ENCODE peak calls at places on chromosomes 11 and 22, in eight cellular contexts. One of them, this sample, is unnamed.
A peak's percentile ranks its signal among the peaks of the same experiment; 100 is the strongest.

GRCh38 chr11:95714853-95715776 is 74.5 kb downstream of the FAM76B start:
- DNase-seq in ovary: no peak
- DNase-seq in SK-N-SH: no peak
- DNase-seq in colonic mucosa: no peak
- DNase-seq in H9: no peak
- DNase-seq in astrocyte: no peak
- DNase-seq in IMR-90: no peak
- DNase-seq in K562: no peak
- DNase-seq in this sample: no peak

GRCh38 chr22:24510694-24511625 is 15.8 kb downstream of the UPB1 start:
- DNase-seq in H9: no peak
- DNase-seq in IMR-90: peak; percentile 68
- DNase-seq in SK-N-SH: no peak
- DNase-seq in K562: peak; percentile 18
- DNase-seq in astrocyte: peak; percentile 74
- DNase-seq in colonic mucosa: peak; percentile 55
- DNase-seq in ovary: no peak
- DNase-seq in this sample: peak; percentile 70

GRCh38 chr22:41576877-41577276 is 12.8 kb downstream of the PMM1 start:
- DNase-seq in IMR-90: peak; percentile 52
- DNase-seq in colonic mucosa: peak; percentile 40
- DNase-seq in ovary: no peak
- DNase-seq in K562: peak; percentile 62
- DNase-seq in astrocyte: no peak
- DNase-seq in SK-N-SH: peak; percentile 58
- DNase-seq in H9: peak; percentile 89
- DNase-seq in this sample: no peak

GRCh38 chr22:19825016-19825339 is 29.7 kb downstream of the GNB1L start:
- DNase-seq in astrocyte: no peak
- DNase-seq in K562: no peak
- DNase-seq in colonic mucosa: peak; percentile 7
- DNase-seq in ovary: no peak
- DNase-seq in H9: no peak
- DNase-seq in SK-N-SH: no peak
- DNase-seq in IMR-90: no peak
- DNase-seq in this sample: no peak

GRCh38 chr11:28621648-28622215 is 513.5 kb downstream of the METTL15 start:
- DNase-seq in IMR-90: peak; percentile 29
- DNase-seq in K562: no peak
- DNase-seq in SK-N-SH: no peak
- DNase-seq in astrocyte: peak; percentile 13
- DNase-seq in colonic mucosa: no peak
- DNase-seq in H9: no peak
- DNase-seq in ovary: peak; percentile 33
- DNase-seq in this sample: no peak

GRCh38 chr11:117072517-117073218 is 25.6 kb downstream of the SIK3 start:
- DNase-seq in K562: peak; percentile 56
- DNase-seq in colonic mucosa: no peak
- DNase-seq in IMR-90: peak; percentile 96
- DNase-seq in astrocyte: peak; percentile 96
- DNase-seq in H9: no peak
- DNase-seq in ovary: no peak
- DNase-seq in SK-N-SH: no peak
- DNase-seq in this sample: no peak

GRCh38 chr11:78683774-78684173 is 109.1 kb upstream of the NARS2 start:
- DNase-seq in K562: no peak
- DNase-seq in colonic mucosa: no peak
- DNase-seq in SK-N-SH: no peak
- DNase-seq in ovary: no peak
- DNase-seq in H9: no peak
- DNase-seq in IMR-90: no peak
- DNase-seq in astrocyte: no peak
- DNase-seq in this sample: no peak

GRCh38 chr11:44944853-44945235 is 5.8 kb downstream of the TP53I11 start:
- DNase-seq in colonic mucosa: no peak
- DNase-seq in SK-N-SH: no peak
- DNase-seq in ovary: no peak
- DNase-seq in astrocyte: no peak
- DNase-seq in H9: peak; percentile 63
- DNase-seq in K562: no peak
- DNase-seq in IMR-90: no peak
- DNase-seq in this sample: no peak

GRCh38 chr11:57663975-57664374 is 3.9 kb upstream of the ZDHHC5 start:
- DNase-seq in SK-N-SH: no peak
- DNase-seq in colonic mucosa: no peak
- DNase-seq in astrocyte: no peak
- DNase-seq in K562: no peak
- DNase-seq in H9: no peak
- DNase-seq in ovary: no peak
- DNase-seq in IMR-90: no peak
- DNase-seq in this sample: no peak

GRCh38 chr11:57658023-57658361 is 430 bp downstream of the CLP1 start:
- DNase-seq in K562: no peak
- DNase-seq in colonic mucosa: no peak
- DNase-seq in IMR-90: no peak
- DNase-seq in SK-N-SH: no peak
- DNase-seq in H9: no peak
- DNase-seq in ovary: no peak
- DNase-seq in astrocyte: no peak
- DNase-seq in this sample: no peak

GRCh38 chr11:57667065-57667714 is 724 bp upstream of the ZDHHC5 start:
- DNase-seq in H9: peak; percentile 98
- DNase-seq in ovary: peak; percentile 92
- DNase-seq in IMR-90: peak; percentile 99
- DNase-seq in SK-N-SH: peak; percentile 90
- DNase-seq in colonic mucosa: peak; percentile 95
- DNase-seq in astrocyte: peak; percentile 99
- DNase-seq in K562: peak; percentile 87
- DNase-seq in this sample: peak; percentile 97

GRCh38 chr11:57659669-57660068 is 2.1 kb downstream of the CLP1 start:
- DNase-seq in ovary: peak; percentile 43
- DNase-seq in H9: no peak
- DNase-seq in colonic mucosa: no peak
- DNase-seq in K562: no peak
- DNase-seq in astrocyte: no peak
- DNase-seq in SK-N-SH: no peak
- DNase-seq in IMR-90: no peak
- DNase-seq in this sample: no peak

GRCh38 chr11:57662893-57663292 is 5.0 kb upstream of the ZDHHC5 start:
- DNase-seq in astrocyte: no peak
- DNase-seq in IMR-90: no peak
- DNase-seq in SK-N-SH: no peak
- DNase-seq in K562: no peak
- DNase-seq in H9: no peak
- DNase-seq in ovary: no peak
- DNase-seq in colonic mucosa: no peak
- DNase-seq in this sample: no peak
- TF ChIP-seq CTCF in astrocyte: no peak
- TF ChIP-seq CTCF in IMR-90: peak; percentile 16
- TF ChIP-seq CTCF in SK-N-SH: peak; percentile 22
- TF ChIP-seq CTCF in K562: peak; percentile 39
- TF ChIP-seq CTCF in H9: peak; percentile 48
- TF ChIP-seq CTCF in ovary: no peak
- TF ChIP-seq CTCF in colonic mucosa: no peak
- TF ChIP-seq CTCF in this sample: no peak

GRCh38 chr11:67410984-67411784 is 4.3 kb upstream of the CARNS1 start:
- DNase-seq in astrocyte: no peak
- DNase-seq in SK-N-SH: no peak
- DNase-seq in H9: no peak
- DNase-seq in colonic mucosa: no peak
- DNase-seq in K562: no peak
- DNase-seq in ovary: no peak
- DNase-seq in IMR-90: no peak
- DNase-seq in this sample: no peak

GRCh38 chr11:67413266-67413797 is 2.1 kb upstream of the CARNS1 start:
- DNase-seq in H9: no peak
- DNase-seq in K562: no peak
- DNase-seq in SK-N-SH: no peak
- DNase-seq in IMR-90: no peak
- DNase-seq in colonic mucosa: no peak
- DNase-seq in astrocyte: no peak
- DNase-seq in ovary: no peak
- DNase-seq in this sample: no peak

GRCh38 chr11:67410369-67410831 is 5.1 kb upstream of the CARNS1 start:
- DNase-seq in colonic mucosa: no peak
- DNase-seq in K562: no peak
- DNase-seq in SK-N-SH: no peak
- DNase-seq in IMR-90: no peak
- DNase-seq in H9: no peak
- DNase-seq in astrocyte: no peak
- DNase-seq in ovary: no peak
- DNase-seq in this sample: no peak

GRCh38 chr11:67411785-67412152 is 3.7 kb upstream of the CARNS1 start:
- DNase-seq in SK-N-SH: no peak
- DNase-seq in H9: no peak
- DNase-seq in ovary: no peak
- DNase-seq in astrocyte: no peak
- DNase-seq in IMR-90: no peak
- DNase-seq in colonic mucosa: no peak
- DNase-seq in K562: no peak
- DNase-seq in this sample: no peak

DNA sequence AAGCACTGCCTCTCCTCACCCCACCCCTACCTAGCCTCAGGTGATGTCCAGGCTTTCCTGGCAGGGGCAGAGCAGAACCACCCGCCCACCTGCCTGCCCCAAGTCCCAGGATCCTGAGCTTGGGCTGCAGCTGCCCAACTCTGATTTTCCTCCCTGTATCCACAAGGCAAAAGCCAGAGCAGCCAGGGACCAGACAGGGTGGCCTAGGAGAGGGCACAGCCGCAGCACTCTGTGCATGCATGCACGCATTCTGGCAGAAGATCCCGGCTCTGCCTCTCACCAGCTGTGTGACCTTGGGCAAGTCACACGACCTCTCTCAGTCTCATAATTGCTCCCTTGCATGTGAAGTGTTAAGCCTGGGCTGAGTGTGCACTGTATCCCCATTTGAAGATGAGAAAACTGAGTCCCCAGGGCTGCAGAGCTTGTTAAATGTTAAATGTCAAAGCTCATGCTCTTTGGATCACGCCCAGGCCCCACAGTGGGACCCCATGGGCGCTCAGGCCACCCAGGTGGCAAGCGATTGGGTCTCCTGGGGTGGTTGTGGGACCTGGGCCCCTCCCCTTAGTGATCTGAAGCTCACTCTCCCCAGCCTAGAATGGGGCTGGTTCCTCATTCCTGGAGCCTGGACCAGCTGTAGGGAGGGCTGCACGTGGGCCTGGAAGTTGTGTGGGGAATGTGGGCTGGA is 2.8 kb upstream of the CARNS1 start:
- DNase-seq in SK-N-SH: no peak
- DNase-seq in H9: no peak
- DNase-seq in K562: no peak
- DNase-seq in astrocyte: no peak
- DNase-seq in colonic mucosa: no peak
- DNase-seq in ovary: no peak
- DNase-seq in IMR-90: no peak
- DNase-seq in this sample: no peak
- H3K4me1 ChIP-seq in SK-N-SH: peaks cover 2% of the 10 kb centered on the region
- H3K4me1 ChIP-seq in H9: no peaks in the 10 kb centered on the region
- H3K4me1 ChIP-seq in K562: peaks cover 21% of the 10 kb centered on the region
- H3K4me1 ChIP-seq in astrocyte: peaks cover 4% of the 10 kb centered on the region
- H3K4me1 ChIP-seq in colonic mucosa: no peaks in the 10 kb centered on the region
- H3K4me1 ChIP-seq in ovary: no peaks in the 10 kb centered on the region
- H3K4me1 ChIP-seq in IMR-90: no peaks in the 10 kb centered on the region
- H3K4me1 ChIP-seq in this sample: peaks cover 49% of the 10 kb centered on the region

GRCh38 chr11:93116641-93117577 is 80.9 kb downstream of the SLC36A4 start:
- DNase-seq in astrocyte: peak; percentile 18
- DNase-seq in colonic mucosa: peak; percentile 92
- DNase-seq in ovary: no peak
- DNase-seq in K562: no peak
- DNase-seq in H9: peak; percentile 88
- DNase-seq in SK-N-SH: no peak
- DNase-seq in IMR-90: peak; percentile 44
- DNase-seq in this sample: no peak

GRCh38 chr11:93113824-93114223 is 84.0 kb downstream of the SLC36A4 start:
- DNase-seq in astrocyte: no peak
- DNase-seq in colonic mucosa: no peak
- DNase-seq in H9: peak; percentile 49
- DNase-seq in SK-N-SH: no peak
- DNase-seq in ovary: no peak
- DNase-seq in K562: no peak
- DNase-seq in IMR-90: no peak
- DNase-seq in this sample: no peak

GRCh38 chr11:93123351-93123898 is 74.4 kb downstream of the SLC36A4 start:
- DNase-seq in H9: no peak
- DNase-seq in SK-N-SH: no peak
- DNase-seq in ovary: no peak
- DNase-seq in colonic mucosa: peak; percentile 89
- DNase-seq in astrocyte: peak; percentile 36
- DNase-seq in IMR-90: peak; percentile 54
- DNase-seq in K562: no peak
- DNase-seq in this sample: no peak

GRCh38 chr11:93122535-93122934 is 75.3 kb downstream of the SLC36A4 start:
- DNase-seq in colonic mucosa: no peak
- DNase-seq in K562: no peak
- DNase-seq in ovary: no peak
- DNase-seq in IMR-90: no peak
- DNase-seq in H9: no peak
- DNase-seq in SK-N-SH: no peak
- DNase-seq in astrocyte: no peak
- DNase-seq in this sample: no peak

GRCh38 chr11:93117578-93117964 is 80.2 kb downstream of the SLC36A4 start:
- DNase-seq in astrocyte: no peak
- DNase-seq in H9: no peak
- DNase-seq in K562: no peak
- DNase-seq in SK-N-SH: no peak
- DNase-seq in colonic mucosa: no peak
- DNase-seq in IMR-90: no peak
- DNase-seq in ovary: no peak
- DNase-seq in this sample: no peak
- H3K27ac ChIP-seq in astrocyte: no peak overlapping the region
- H3K27ac ChIP-seq in H9: peak overlapping the region; percentile 93
- H3K27ac ChIP-seq in K562: no peak overlapping the region
- H3K27ac ChIP-seq in SK-N-SH: no peak overlapping the region
- H3K27ac ChIP-seq in colonic mucosa: no peak overlapping the region
- H3K27ac ChIP-seq in IMR-90: no peak overlapping the region
- H3K27ac ChIP-seq in ovary: no peak overlapping the region
- H3K27ac ChIP-seq in this sample: no peak overlapping the region

GRCh38 chr22:43092085-43092484 is 2.9 kb upstream of the TTLL1 start:
- DNase-seq in colonic mucosa: no peak
- DNase-seq in SK-N-SH: no peak
- DNase-seq in ovary: no peak
- DNase-seq in K562: no peak
- DNase-seq in IMR-90: peak; percentile 8
- DNase-seq in H9: no peak
- DNase-seq in astrocyte: no peak
- DNase-seq in this sample: no peak

GRCh38 chr22:43085658-43086606 is 3.3 kb downstream of the TTLL1 start:
- DNase-seq in SK-N-SH: no peak
- DNase-seq in K562: no peak
- DNase-seq in IMR-90: no peak
- DNase-seq in astrocyte: no peak
- DNase-seq in ovary: no peak
- DNase-seq in colonic mucosa: peak; percentile 46
- DNase-seq in H9: no peak
- DNase-seq in this sample: no peak

GRCh38 chr22:43090130-43090789 is 1.1 kb upstream of the TTLL1 start:
- DNase-seq in H9: no peak
- DNase-seq in SK-N-SH: peak; percentile 53
- DNase-seq in astrocyte: peak; percentile 83
- DNase-seq in K562: peak; percentile 67
- DNase-seq in ovary: no peak
- DNase-seq in IMR-90: peak; percentile 80
- DNase-seq in colonic mucosa: peak; percentile 60
- DNase-seq in this sample: peak; percentile 52

GRCh38 chr22:43088616-43088978 is 594 bp downstream of the TTLL1 start:
- DNase-seq in astrocyte: no peak
- DNase-seq in H9: no peak
- DNase-seq in colonic mucosa: no peak
- DNase-seq in SK-N-SH: peak; percentile 23
- DNase-seq in IMR-90: no peak
- DNase-seq in ovary: no peak
- DNase-seq in K562: no peak
- DNase-seq in this sample: no peak

GRCh38 chr22:43088979-43089717 is at the start of gene TTLL1:
- DNase-seq in IMR-90: peak; percentile 75
- DNase-seq in SK-N-SH: peak; percentile 89
- DNase-seq in K562: peak; percentile 91
- DNase-seq in ovary: peak; percentile 86
- DNase-seq in colonic mucosa: peak; percentile 93
- DNase-seq in astrocyte: peak; percentile 66
- DNase-seq in H9: peak; percentile 95
- DNase-seq in this sample: peak; percentile 91
- TF ChIP-seq CTCF in IMR-90: no peak
- TF ChIP-seq CTCF in SK-N-SH: no peak
- TF ChIP-seq CTCF in K562: no peak
- TF ChIP-seq CTCF in ovary: no peak
- TF ChIP-seq CTCF in colonic mucosa: no peak
- TF ChIP-seq CTCF in astrocyte: no peak
- TF ChIP-seq CTCF in H9: no peak
- TF ChIP-seq CTCF in this sample: no peak

This sample was measured in thyroid gland.